ENCODE peak calls at places on chromosome 5, in six cellular contexts. O, X, E, T, B and H are unnamed samples.

GRCh38 chr5:152572812-152573211 is 167.7 kb upstream of the NMUR2 start:
- DNase-seq in O (no peak), X (no peak), E (no peak), T (no peak), B (no peak), H (no peak)

GRCh38 chr5:98827862-98828261 is 54.4 kb downstream of the RGMB start:
- DNase-seq in O (no peak), X (no peak), E (no peak), T (no peak), B (no peak), H (no peak)

GRCh38 chr5:177471610-177472356 is 1.7 kb downstream of the DBN1 start:
- DNase-seq in O (no peak), X (peak), E (peak), T (no peak), B (no peak), H (no peak)

GRCh38 chr5:133884525-133885311 is 83.7 kb downstream of the C5orf15 start:
- DNase-seq in O (no peak), X (no peak), E (no peak), T (no peak), B (no peak), H (no peak)

GRCh38 chr5:111739423-111739822 is 17.6 kb downstream of the NREP start:
- DNase-seq in O (no peak), X (no peak), E (no peak), T (no peak), B (no peak), H (no peak)

GRCh38 chr5:424259-425110 is 18.5 kb upstream of the EXOC3 start:
- DNase-seq in O (no peak), X (no peak), E (no peak), T (peak), B (no peak), H (no peak)

GRCh38 chr5:78819166-78819565 is 165.9 kb downstream of the ARSB start:
- DNase-seq in O (no peak), X (no peak), E (no peak), T (no peak), B (no peak), H (no peak)

GRCh38 chr5:52997424-52997823 is 8.3 kb downstream of the ITGA2 start:
- DNase-seq in O (no peak), X (peak), E (no peak), T (peak), B (no peak), H (peak)

GRCh38 chr5:133994990-133995333 is 9.8 kb downstream of the VDAC1 start:
- DNase-seq in O (no peak), X (no peak), E (no peak), T (no peak), B (no peak), H (no peak)

GRCh38 chr5:150138551-150139265 is 16.9 kb downstream of the PDGFRB start:
- DNase-seq in O (peak), X (peak), E (no peak), T (peak), B (no peak), H (peak)

GRCh38 chr5:50745221-50745620 is 78.8 kb downstream of the PARP8 start:
- DNase-seq in O (no peak), X (no peak), E (no peak), T (no peak), B (no peak), H (no peak)

GRCh38 chr5:137291436-137291835 is 207.7 kb downstream of the SPOCK1 start:
- DNase-seq in O (no peak), X (no peak), E (no peak), T (no peak), B (no peak), H (no peak)

GRCh38 chr5:151454166-151454565 is 6.8 kb downstream of the SLC36A1 start:
- DNase-seq in O (peak), X (no peak), E (no peak), T (peak), B (no peak), H (no peak)

GRCh38 chr5:140966293-140967225 is at the start of gene PCDHAC2:
- DNase-seq in O (peak), X (peak), E (no peak), T (peak), B (peak), H (peak)

GRCh38 chr5:9051779-9052178 is 494.1 kb downstream of the SEMA5A start:
- DNase-seq in O (no peak), X (no peak), E (no peak), T (no peak), B (no peak), H (no peak)

GRCh38 chr5:120808135-120808534 is 344.0 kb downstream of the PRR16 start:
- DNase-seq in O (no peak), X (no peak), E (no peak), T (peak), B (no peak), H (no peak)

GRCh38 chr5:172731286-172732073 is 39.5 kb downstream of the DUSP1 start:
- DNase-seq in O (no peak), X (peak), E (no peak), T (peak), B (no peak), H (no peak)

GRCh38 chr5:40557486-40557885 is 122.2 kb upstream of the PTGER4 start:
- DNase-seq in O (no peak), X (no peak), E (no peak), T (peak), B (no peak), H (no peak)

GRCh38 chr5:139955053-139955605 is 88.0 kb downstream of the NRG2 start:
- DNase-seq in O (no peak), X (no peak), E (no peak), T (no peak), B (no peak), H (no peak)